ENCODE peak calls at places on chromosomes 7 and 10, in four cellular contexts. One of them, this sample, is unnamed.
A peak's percentile ranks its signal among the peaks of the same experiment; 100 is the strongest.

GRCh38 chr7:121440857-121441503 is 44.9 kb upstream of the FAM3C start:
- DNase-seq in brain microvascular endothelial cell: no peak
- DNase-seq in prostate gland: no peak
- DNase-seq in left ventricle myocardium inferior: peak; percentile 15
- DNase-seq in this sample: no peak

GRCh38 chr7:100122067-100122466 is 2.6 kb downstream of the CNPY4 start:
- DNase-seq in brain microvascular endothelial cell: no peak
- DNase-seq in prostate gland: no peak
- DNase-seq in left ventricle myocardium inferior: no peak
- DNase-seq in this sample: no peak

GRCh38 chr10:132193907-132194552 is 7.3 kb downstream of the DPYSL4 start:
- DNase-seq in brain microvascular endothelial cell: no peak
- DNase-seq in prostate gland: no peak
- DNase-seq in left ventricle myocardium inferior: no peak
- DNase-seq in this sample: peak; percentile 26

GRCh38 chr10:132422169-132422691 is 25.2 kb downstream of the PWWP2B start:
- DNase-seq in brain microvascular endothelial cell: no peak
- DNase-seq in prostate gland: no peak
- DNase-seq in left ventricle myocardium inferior: no peak
- DNase-seq in this sample: no peak

GRCh38 chr10:77602231-77602912 is 35.2 kb downstream of the KCNMA1 start:
- DNase-seq in brain microvascular endothelial cell: no peak
- DNase-seq in prostate gland: no peak
- DNase-seq in left ventricle myocardium inferior: no peak
- DNase-seq in this sample: no peak

GRCh38 chr10:67669978-67670377 is 26.0 kb downstream of the CTNNA3 start:
- DNase-seq in brain microvascular endothelial cell: peak; percentile 10
- DNase-seq in prostate gland: no peak
- DNase-seq in left ventricle myocardium inferior: no peak
- DNase-seq in this sample: peak; percentile 20

GRCh38 chr7:155815332-155816191 is 3.3 kb upstream of the SHH start:
- DNase-seq in brain microvascular endothelial cell: peak; percentile 45
- DNase-seq in prostate gland: peak; percentile 64
- DNase-seq in left ventricle myocardium inferior: no peak
- DNase-seq in this sample: peak; percentile 53

GRCh38 chr7:33686001-33686591 is 219.2 kb upstream of the BMPER start:
- DNase-seq in brain microvascular endothelial cell: no peak
- DNase-seq in prostate gland: no peak
- DNase-seq in left ventricle myocardium inferior: no peak
- DNase-seq in this sample: no peak

GRCh38 chr10:66746246-66746645 is 179.6 kb upstream of the LRRTM3 start:
- DNase-seq in brain microvascular endothelial cell: no peak
- DNase-seq in prostate gland: no peak
- DNase-seq in left ventricle myocardium inferior: no peak
- DNase-seq in this sample: peak; percentile 16

GRCh38 chr10:35090162-35090954 is at the start of gene CUL2:
- DNase-seq in brain microvascular endothelial cell: peak; percentile 94
- DNase-seq in prostate gland: peak; percentile 84
- DNase-seq in left ventricle myocardium inferior: peak; percentile 93
- DNase-seq in this sample: peak; percentile 98

GRCh38 chr7:71131256-71131752 is 640 bp upstream of the GALNT17 start:
- DNase-seq in brain microvascular endothelial cell: peak; percentile 2
- DNase-seq in prostate gland: peak; percentile 54
- DNase-seq in left ventricle myocardium inferior: peak; percentile 33
- DNase-seq in this sample: no peak

GRCh38 chr10:123496336-123496735 is 169.8 kb upstream of the GPR26 start:
- DNase-seq in brain microvascular endothelial cell: no peak
- DNase-seq in prostate gland: no peak
- DNase-seq in left ventricle myocardium inferior: no peak
- DNase-seq in this sample: no peak

GRCh38 chr10:108392286-108392685 is 1227.8 kb upstream of the SORCS1 start:
- DNase-seq in brain microvascular endothelial cell: no peak
- DNase-seq in prostate gland: no peak
- DNase-seq in left ventricle myocardium inferior: no peak
- DNase-seq in this sample: peak; percentile 20

GRCh38 chr7:118059209-118059608 is 124.8 kb upstream of the LSM8 start:
- DNase-seq in brain microvascular endothelial cell: no peak
- DNase-seq in prostate gland: no peak
- DNase-seq in left ventricle myocardium inferior: no peak
- DNase-seq in this sample: peak; percentile 3

GRCh38 chr7:150379590-150380379 is 655 bp downstream of the ZNF775 start:
- DNase-seq in brain microvascular endothelial cell: no peak
- DNase-seq in prostate gland: no peak
- DNase-seq in left ventricle myocardium inferior: no peak
- DNase-seq in this sample: no peak

GRCh38 chr10:89521368-89521767 is 14.0 kb downstream of the SLC16A12 start:
- DNase-seq in brain microvascular endothelial cell: no peak
- DNase-seq in prostate gland: no peak
- DNase-seq in left ventricle myocardium inferior: no peak
- DNase-seq in this sample: no peak

GRCh38 chr10:121684276-121684675 is 86.0 kb upstream of the FGFR2 start:
- DNase-seq in brain microvascular endothelial cell: no peak
- DNase-seq in prostate gland: no peak
- DNase-seq in left ventricle myocardium inferior: no peak
- DNase-seq in this sample: peak; percentile 2

GRCh38 chr7:41048771-41049170 is 654.1 kb downstream of the INHBA start:
- DNase-seq in brain microvascular endothelial cell: no peak
- DNase-seq in prostate gland: no peak
- DNase-seq in left ventricle myocardium inferior: no peak
- DNase-seq in this sample: no peak

GRCh38 chr10:122640921-122641320 is 58.7 kb downstream of the C10orf120 start:
- DNase-seq in brain microvascular endothelial cell: no peak
- DNase-seq in prostate gland: no peak
- DNase-seq in left ventricle myocardium inferior: no peak
- DNase-seq in this sample: no peak

GRCh38 chr7:41886906-41887311 is 184.0 kb upstream of the INHBA start:
- DNase-seq in brain microvascular endothelial cell: peak; percentile 96
- DNase-seq in prostate gland: no peak
- DNase-seq in left ventricle myocardium inferior: peak; percentile 56
- DNase-seq in this sample: peak; percentile 95

GRCh38 chr10:13705526-13706169 is 118.9 kb downstream of the PRPF18 start:
- DNase-seq in brain microvascular endothelial cell: no peak
- DNase-seq in prostate gland: no peak
- DNase-seq in left ventricle myocardium inferior: peak; percentile 37
- DNase-seq in this sample: peak; percentile 53
- H3K4me3 ChIP-seq in brain microvascular endothelial cell: peak overlapping the region; percentile 75
- H3K4me3 ChIP-seq in prostate gland: peak overlapping the region; percentile 52
- H3K4me3 ChIP-seq in left ventricle myocardium inferior: peak overlapping the region; percentile 74
- H3K4me3 ChIP-seq in this sample: peak overlapping the region; percentile 91

GRCh38 chr7:152025937-152026890 is 740 bp downstream of the GALNT11 start:
- DNase-seq in brain microvascular endothelial cell: no peak
- DNase-seq in prostate gland: no peak
- DNase-seq in left ventricle myocardium inferior: no peak
- DNase-seq in this sample: no peak

GRCh38 chr7:152025077-152025936 is at the start of gene GALNT11:
- DNase-seq in brain microvascular endothelial cell: peak; percentile 57
- DNase-seq in prostate gland: peak; percentile 79
- DNase-seq in left ventricle myocardium inferior: peak; percentile 87
- DNase-seq in this sample: peak; percentile 86

GRCh38 chr7:152035807-152036206 is 10.3 kb downstream of the GALNT11 start:
- DNase-seq in brain microvascular endothelial cell: no peak
- DNase-seq in prostate gland: no peak
- DNase-seq in left ventricle myocardium inferior: no peak
- DNase-seq in this sample: no peak

GRCh38 chr7:152030561-152030960 is 5.1 kb downstream of the GALNT11 start:
- DNase-seq in brain microvascular endothelial cell: no peak
- DNase-seq in prostate gland: no peak
- DNase-seq in left ventricle myocardium inferior: no peak
- DNase-seq in this sample: no peak
- TF ChIP-seq CTCF in brain microvascular endothelial cell: no peak
- TF ChIP-seq CTCF in prostate gland: no peak
- TF ChIP-seq CTCF in left ventricle myocardium inferior: no peak
- TF ChIP-seq CTCF in this sample: no peak

GRCh38 chr7:1454471-1455065 is 4.7 kb downstream of the MICALL2 start:
- DNase-seq in brain microvascular endothelial cell: no peak
- DNase-seq in prostate gland: no peak
- DNase-seq in left ventricle myocardium inferior: peak; percentile 40
- DNase-seq in this sample: peak; percentile 22

GRCh38 chr7:1455955-1456354 is 3.3 kb downstream of the MICALL2 start:
- DNase-seq in brain microvascular endothelial cell: no peak
- DNase-seq in prostate gland: no peak
- DNase-seq in left ventricle myocardium inferior: no peak
- DNase-seq in this sample: no peak

GRCh38 chr7:1457949-1458675 is 1.2 kb downstream of the MICALL2 start:
- DNase-seq in brain microvascular endothelial cell: no peak
- DNase-seq in prostate gland: no peak
- DNase-seq in left ventricle myocardium inferior: no peak
- DNase-seq in this sample: peak; percentile 18

GRCh38 chr7:1457059-1457948 is 2.0 kb downstream of the MICALL2 start:
- DNase-seq in brain microvascular endothelial cell: no peak
- DNase-seq in prostate gland: no peak
- DNase-seq in left ventricle myocardium inferior: no peak
- DNase-seq in this sample: no peak

DNA sequence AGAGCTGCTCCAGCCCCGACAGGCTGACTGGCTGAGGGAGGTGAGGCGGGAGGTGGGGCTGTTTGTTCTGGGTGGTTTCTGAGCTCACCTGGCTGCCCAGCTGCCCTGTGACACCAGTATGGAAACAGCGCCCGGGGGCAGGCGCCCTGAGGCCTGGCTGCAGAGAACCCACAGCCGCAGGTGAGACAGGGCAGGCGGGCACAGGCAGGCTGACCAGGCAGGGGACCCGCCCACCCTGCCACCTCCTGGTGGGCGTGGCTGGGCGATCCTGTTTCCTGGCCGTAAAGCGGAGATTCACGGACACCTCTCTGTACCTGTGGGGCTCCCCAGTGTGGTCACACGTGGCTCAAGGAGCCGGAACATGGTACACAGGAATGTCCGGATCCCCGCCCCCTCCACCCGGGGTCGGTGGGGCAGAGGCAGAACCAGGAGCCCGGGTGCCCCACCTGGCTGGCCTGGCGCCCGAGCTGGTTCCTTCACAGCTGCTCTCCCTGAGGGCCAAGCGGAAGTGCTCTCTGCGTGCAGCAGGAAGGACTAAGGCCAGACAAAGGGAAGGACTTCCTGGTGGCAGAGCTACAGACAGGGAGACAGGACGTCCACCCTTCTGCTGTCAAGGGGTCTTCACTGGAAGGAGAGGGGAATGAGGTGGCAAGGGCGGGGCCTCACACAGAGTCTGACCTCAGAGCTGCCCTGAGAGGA is 3.9 kb downstream of the MICALL2 start:
- DNase-seq in brain microvascular endothelial cell: no peak
- DNase-seq in prostate gland: peak; percentile 88
- DNase-seq in left ventricle myocardium inferior: no peak
- DNase-seq in this sample: no peak
- H3K4me3 ChIP-seq in brain microvascular endothelial cell: no peak overlapping the region
- H3K4me3 ChIP-seq in prostate gland: peak overlapping the region; percentile 28
- H3K4me3 ChIP-seq in left ventricle myocardium inferior: peak overlapping the region; percentile 53
- H3K4me3 ChIP-seq in this sample: no peak overlapping the region

GRCh38 chr10:70532554-70533188 is 54.1 kb downstream of the PALD1 start:
- DNase-seq in brain microvascular endothelial cell: no peak
- DNase-seq in prostate gland: no peak
- DNase-seq in left ventricle myocardium inferior: no peak
- DNase-seq in this sample: no peak
- TF ChIP-seq CTCF in brain microvascular endothelial cell: no peak
- TF ChIP-seq CTCF in prostate gland: no peak
- TF ChIP-seq CTCF in left ventricle myocardium inferior: no peak
- TF ChIP-seq CTCF in this sample: no peak

GRCh38 chr10:62045765-62046521 is 144.4 kb downstream of the ARID5B start:
- DNase-seq in brain microvascular endothelial cell: peak; percentile 93
- DNase-seq in prostate gland: no peak
- DNase-seq in left ventricle myocardium inferior: no peak
- DNase-seq in this sample: peak; percentile 94
- H3K4me3 ChIP-seq in brain microvascular endothelial cell: peak overlapping the region; percentile 3
- H3K4me3 ChIP-seq in prostate gland: no peak overlapping the region
- H3K4me3 ChIP-seq in left ventricle myocardium inferior: peak overlapping the region; percentile 40
- H3K4me3 ChIP-seq in this sample: peak overlapping the region; percentile 25

GRCh38 chr10:5297996-5298395 is 66.8 kb upstream of the UCN3 start:
- DNase-seq in brain microvascular endothelial cell: no peak
- DNase-seq in prostate gland: no peak
- DNase-seq in left ventricle myocardium inferior: no peak
- DNase-seq in this sample: no peak

GRCh38 chr10:5292196-5292735 is 72.5 kb upstream of the UCN3 start:
- DNase-seq in brain microvascular endothelial cell: no peak
- DNase-seq in prostate gland: no peak
- DNase-seq in left ventricle myocardium inferior: no peak
- DNase-seq in this sample: no peak

GRCh38 chr10:5291501-5292195 is 73.1 kb upstream of the UCN3 start:
- DNase-seq in brain microvascular endothelial cell: peak; percentile 77
- DNase-seq in prostate gland: no peak
- DNase-seq in left ventricle myocardium inferior: peak; percentile 52
- DNase-seq in this sample: peak; percentile 95

GRCh38 chr10:5297466-5297865 is 67.3 kb upstream of the UCN3 start:
- DNase-seq in brain microvascular endothelial cell: no peak
- DNase-seq in prostate gland: no peak
- DNase-seq in left ventricle myocardium inferior: peak; percentile 30
- DNase-seq in this sample: peak; percentile 93

DNA sequence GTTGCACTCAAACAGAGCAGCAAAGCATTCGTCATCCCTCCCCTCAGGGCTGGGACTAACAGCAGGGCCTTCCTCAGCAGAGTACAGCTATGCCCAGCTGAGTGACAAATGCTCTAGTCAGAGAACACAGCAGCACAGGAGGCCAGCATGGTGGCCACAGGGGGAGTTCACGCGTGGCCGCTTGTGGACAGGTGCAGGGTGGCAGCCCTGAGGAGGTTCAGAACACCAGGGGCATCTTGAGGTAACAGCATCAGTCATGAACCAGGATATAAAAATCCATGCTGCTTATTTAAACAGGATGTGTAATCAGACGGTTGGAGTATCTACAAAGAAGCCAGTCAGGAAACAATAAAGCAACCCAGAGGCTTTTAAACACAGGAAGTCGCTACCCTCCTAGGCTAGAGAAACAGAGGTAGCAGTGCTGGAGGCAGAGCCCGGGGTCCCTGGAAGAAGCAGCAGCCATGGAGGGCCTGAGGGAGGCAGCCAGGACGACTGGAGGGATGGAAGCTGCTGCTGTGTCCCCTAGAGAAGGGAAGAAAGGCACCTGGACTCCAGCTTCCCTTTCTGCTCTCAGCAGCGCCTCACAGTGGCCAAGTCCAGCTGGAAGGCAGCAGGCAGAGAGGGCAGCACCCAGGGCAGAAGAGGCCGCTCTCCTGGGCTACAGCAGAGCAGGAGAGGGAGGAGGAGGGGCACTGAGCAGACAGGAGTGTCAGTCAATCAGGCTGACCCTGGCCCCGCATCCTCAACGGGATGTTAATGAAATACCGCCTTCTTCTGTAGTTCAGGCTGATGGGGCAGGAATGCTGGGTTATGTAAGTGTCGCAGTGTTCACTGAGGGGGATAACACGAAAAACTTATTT is 70.8 kb upstream of the UCN3 start:
- DNase-seq in brain microvascular endothelial cell: peak; percentile 29
- DNase-seq in prostate gland: no peak
- DNase-seq in left ventricle myocardium inferior: peak; percentile 47
- DNase-seq in this sample: peak; percentile 55
- TF ChIP-seq CTCF in brain microvascular endothelial cell: peak; percentile 78
- TF ChIP-seq CTCF in prostate gland: no peak
- TF ChIP-seq CTCF in left ventricle myocardium inferior: peak; percentile 55
- TF ChIP-seq CTCF in this sample: peak; percentile 56